ENCODE peak calls at places on chromosomes 1 and 21, in six cellular contexts. One of them, this sample, is unnamed.

GRCh38 chr21:34348890-34349519 is 14.8 kb upstream of the KCNE2 start:
- DNase-seq in A673: no peak
- DNase-seq in CD8-positive, alpha-beta T cell: no peak
- DNase-seq in pancreas: no peak
- DNase-seq in effector memory CD4-positive, alpha-beta T cell: no peak
- DNase-seq in CD8-positive, alpha-beta memory T cell: no peak
- DNase-seq in this sample: no peak

GRCh38 chr21:45379901-45380330 is 25.0 kb upstream of the COL18A1 start:
- DNase-seq in CD8-positive, alpha-beta T cell: no peak
- DNase-seq in CD8-positive, alpha-beta memory T cell: no peak
- DNase-seq in A673: no peak
- DNase-seq in effector memory CD4-positive, alpha-beta T cell: no peak
- DNase-seq in pancreas: peak; percentile 5
- DNase-seq in this sample: no peak

GRCh38 chr1:100352267-100353072 is at the start of gene CDC14A:
- DNase-seq in pancreas: peak; percentile 93
- DNase-seq in CD8-positive, alpha-beta memory T cell: peak; percentile 81
- DNase-seq in A673: peak; percentile 98
- DNase-seq in CD8-positive, alpha-beta T cell: peak; percentile 77
- DNase-seq in effector memory CD4-positive, alpha-beta T cell: peak; percentile 81
- DNase-seq in this sample: peak; percentile 84

GRCh38 chr1:198610362-198610761 is 28.5 kb upstream of the PTPRC start:
- DNase-seq in A673: no peak
- DNase-seq in CD8-positive, alpha-beta memory T cell: no peak
- DNase-seq in pancreas: no peak
- DNase-seq in effector memory CD4-positive, alpha-beta T cell: no peak
- DNase-seq in CD8-positive, alpha-beta T cell: no peak
- DNase-seq in this sample: no peak

GRCh38 chr1:247360991-247361721 is 29.5 kb upstream of the ZNF496 start:
- DNase-seq in A673: no peak
- DNase-seq in effector memory CD4-positive, alpha-beta T cell: no peak
- DNase-seq in CD8-positive, alpha-beta memory T cell: no peak
- DNase-seq in CD8-positive, alpha-beta T cell: no peak
- DNase-seq in pancreas: peak; percentile 33
- DNase-seq in this sample: no peak

GRCh38 chr1:94974224-94974623 is 47.3 kb upstream of the CNN3 start:
- DNase-seq in A673: no peak
- DNase-seq in effector memory CD4-positive, alpha-beta T cell: no peak
- DNase-seq in pancreas: no peak
- DNase-seq in CD8-positive, alpha-beta T cell: no peak
- DNase-seq in CD8-positive, alpha-beta memory T cell: no peak
- DNase-seq in this sample: no peak

GRCh38 chr1:88935522-88936222 is 44.3 kb upstream of the GTF2B start:
- DNase-seq in effector memory CD4-positive, alpha-beta T cell: no peak
- DNase-seq in pancreas: no peak
- DNase-seq in CD8-positive, alpha-beta memory T cell: peak; percentile 11
- DNase-seq in A673: peak; percentile 59
- DNase-seq in CD8-positive, alpha-beta T cell: no peak
- DNase-seq in this sample: no peak

GRCh38 chr1:24236170-24237045 is 49.3 kb upstream of the IFNLR1 start:
- DNase-seq in effector memory CD4-positive, alpha-beta T cell: no peak
- DNase-seq in A673: no peak
- DNase-seq in CD8-positive, alpha-beta T cell: no peak
- DNase-seq in pancreas: no peak
- DNase-seq in CD8-positive, alpha-beta memory T cell: no peak
- DNase-seq in this sample: no peak

GRCh38 chr1:86258106-86258505 is 101.5 kb upstream of the COL24A1 start:
- DNase-seq in CD8-positive, alpha-beta T cell: no peak
- DNase-seq in effector memory CD4-positive, alpha-beta T cell: no peak
- DNase-seq in A673: no peak
- DNase-seq in pancreas: no peak
- DNase-seq in CD8-positive, alpha-beta memory T cell: no peak
- DNase-seq in this sample: no peak

GRCh38 chr21:43206231-43207042 is 37.6 kb downstream of the CRYAA start:
- DNase-seq in A673: no peak
- DNase-seq in pancreas: no peak
- DNase-seq in CD8-positive, alpha-beta memory T cell: no peak
- DNase-seq in CD8-positive, alpha-beta T cell: no peak
- DNase-seq in effector memory CD4-positive, alpha-beta T cell: no peak
- DNase-seq in this sample: no peak

GRCh38 chr1:20291621-20292020 is 946 bp downstream of the VWA5B1 start:
- DNase-seq in effector memory CD4-positive, alpha-beta T cell: no peak
- DNase-seq in A673: no peak
- DNase-seq in pancreas: no peak
- DNase-seq in CD8-positive, alpha-beta T cell: no peak
- DNase-seq in CD8-positive, alpha-beta memory T cell: no peak
- DNase-seq in this sample: peak; percentile 1

GRCh38 chr21:44436958-44437357 is 18.4 kb upstream of the LRRC3 start:
- DNase-seq in A673: no peak
- DNase-seq in pancreas: peak; percentile 11
- DNase-seq in CD8-positive, alpha-beta memory T cell: no peak
- DNase-seq in CD8-positive, alpha-beta T cell: no peak
- DNase-seq in effector memory CD4-positive, alpha-beta T cell: no peak
- DNase-seq in this sample: no peak

GRCh38 chr1:190436615-190437014 is 41.0 kb downstream of the BRINP3 start:
- DNase-seq in pancreas: no peak
- DNase-seq in effector memory CD4-positive, alpha-beta T cell: no peak
- DNase-seq in CD8-positive, alpha-beta memory T cell: no peak
- DNase-seq in CD8-positive, alpha-beta T cell: no peak
- DNase-seq in A673: peak; percentile 63
- DNase-seq in this sample: no peak

GRCh38 chr1:233061265-233061664 is 110.9 kb downstream of the NTPCR start:
- DNase-seq in CD8-positive, alpha-beta T cell: no peak
- DNase-seq in pancreas: no peak
- DNase-seq in A673: no peak
- DNase-seq in effector memory CD4-positive, alpha-beta T cell: no peak
- DNase-seq in CD8-positive, alpha-beta memory T cell: no peak
- DNase-seq in this sample: no peak

GRCh38 chr1:108114026-108114599 is 86.0 kb downstream of the SLC25A24 start:
- DNase-seq in effector memory CD4-positive, alpha-beta T cell: no peak
- DNase-seq in CD8-positive, alpha-beta T cell: no peak
- DNase-seq in CD8-positive, alpha-beta memory T cell: no peak
- DNase-seq in A673: peak; percentile 74
- DNase-seq in pancreas: no peak
- DNase-seq in this sample: no peak

GRCh38 chr1:23227806-23228205 is 10.5 kb upstream of the HTR1D start:
- DNase-seq in CD8-positive, alpha-beta memory T cell: no peak
- DNase-seq in CD8-positive, alpha-beta T cell: no peak
- DNase-seq in effector memory CD4-positive, alpha-beta T cell: no peak
- DNase-seq in A673: no peak
- DNase-seq in pancreas: no peak
- DNase-seq in this sample: no peak

GRCh38 chr21:36879827-36880226 is 86.6 kb downstream of the HLCS start:
- DNase-seq in CD8-positive, alpha-beta T cell: no peak
- DNase-seq in CD8-positive, alpha-beta memory T cell: no peak
- DNase-seq in pancreas: no peak
- DNase-seq in A673: no peak
- DNase-seq in effector memory CD4-positive, alpha-beta T cell: no peak
- DNase-seq in this sample: no peak

GRCh38 chr21:36881223-36881622 is 85.2 kb downstream of the HLCS start:
- DNase-seq in pancreas: no peak
- DNase-seq in effector memory CD4-positive, alpha-beta T cell: no peak
- DNase-seq in CD8-positive, alpha-beta memory T cell: no peak
- DNase-seq in A673: no peak
- DNase-seq in CD8-positive, alpha-beta T cell: no peak
- DNase-seq in this sample: no peak

GRCh38 chr21:36887983-36888382 is 78.5 kb downstream of the HLCS start:
- DNase-seq in CD8-positive, alpha-beta T cell: no peak
- DNase-seq in pancreas: no peak
- DNase-seq in CD8-positive, alpha-beta memory T cell: no peak
- DNase-seq in A673: peak; percentile 79
- DNase-seq in effector memory CD4-positive, alpha-beta T cell: no peak
- DNase-seq in this sample: no peak

GRCh38 chr21:36882776-36883175 is 83.7 kb downstream of the HLCS start:
- DNase-seq in A673: no peak
- DNase-seq in CD8-positive, alpha-beta memory T cell: no peak
- DNase-seq in effector memory CD4-positive, alpha-beta T cell: no peak
- DNase-seq in pancreas: no peak
- DNase-seq in CD8-positive, alpha-beta T cell: no peak
- DNase-seq in this sample: no peak

DNA sequence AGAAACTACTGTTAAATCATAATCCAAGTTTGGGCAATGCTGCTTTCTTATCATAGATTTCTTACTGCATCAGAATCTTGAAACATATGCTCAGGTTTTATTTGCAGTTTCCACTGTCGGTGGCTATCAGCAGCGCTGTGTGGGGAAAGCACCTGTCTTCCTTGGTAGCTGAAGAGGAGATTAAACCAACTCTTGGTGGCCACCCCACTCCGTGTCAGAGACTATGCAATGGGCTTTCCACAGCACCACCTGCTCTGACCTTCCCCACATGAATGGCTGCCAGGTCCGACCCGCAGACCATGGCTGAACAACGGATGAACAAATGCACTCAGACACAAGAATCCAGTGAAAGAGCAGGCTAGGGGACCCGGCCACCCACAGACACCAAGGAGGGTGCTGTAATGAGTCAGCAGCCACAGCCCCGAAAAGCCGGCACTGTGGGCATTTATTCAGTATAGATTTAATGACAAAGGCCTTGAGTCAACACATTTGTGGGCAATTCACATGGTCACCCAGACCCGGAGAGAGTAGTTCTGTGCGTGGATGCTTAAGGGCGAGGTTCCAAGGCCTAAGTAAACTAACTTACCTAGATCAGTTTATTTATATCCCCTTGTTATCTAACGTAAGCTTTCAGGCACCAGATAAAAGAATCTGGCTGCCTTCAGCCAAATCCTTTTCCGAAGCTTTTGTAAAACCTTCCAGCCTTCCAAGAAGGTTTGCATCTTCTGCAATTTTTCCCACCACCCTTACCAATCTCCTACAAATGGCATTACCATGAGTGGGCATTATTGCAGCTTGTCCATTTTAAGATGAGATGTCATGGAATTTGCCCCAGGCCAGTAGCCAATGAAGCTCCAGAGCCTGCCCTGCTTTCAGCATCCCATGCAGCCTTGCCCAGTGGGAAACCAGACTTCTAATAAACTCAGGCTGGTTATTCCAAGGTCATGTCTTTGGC is 82.7 kb downstream of the HLCS start:
- DNase-seq in CD8-positive, alpha-beta memory T cell: no peak
- DNase-seq in A673: no peak
- DNase-seq in effector memory CD4-positive, alpha-beta T cell: no peak
- DNase-seq in CD8-positive, alpha-beta T cell: no peak
- DNase-seq in pancreas: no peak
- DNase-seq in this sample: no peak
- H3K4me1 ChIP-seq in CD8-positive, alpha-beta memory T cell: no peaks in the 10 kb centered on the region
- H3K4me1 ChIP-seq in A673: peaks cover 22% of the 10 kb centered on the region
- H3K4me1 ChIP-seq in effector memory CD4-positive, alpha-beta T cell: no peaks in the 10 kb centered on the region
- H3K4me1 ChIP-seq in CD8-positive, alpha-beta T cell: no peaks in the 10 kb centered on the region
- H3K4me1 ChIP-seq in pancreas: no peaks in the 10 kb centered on the region
- H3K4me1 ChIP-seq in this sample: no peaks in the 10 kb centered on the region

GRCh38 chr1:231236131-231236571 is 4.9 kb upstream of the GNPAT start:
- DNase-seq in pancreas: no peak
- DNase-seq in CD8-positive, alpha-beta T cell: no peak
- DNase-seq in effector memory CD4-positive, alpha-beta T cell: no peak
- DNase-seq in CD8-positive, alpha-beta memory T cell: no peak
- DNase-seq in A673: no peak
- DNase-seq in this sample: no peak
- H3K4me1 ChIP-seq in pancreas: peaks cover 12% of the 10 kb centered on the region
- H3K4me1 ChIP-seq in CD8-positive, alpha-beta T cell: peaks cover 16% of the 10 kb centered on the region
- H3K4me1 ChIP-seq in effector memory CD4-positive, alpha-beta T cell: peaks cover 4% of the 10 kb centered on the region
- H3K4me1 ChIP-seq in CD8-positive, alpha-beta memory T cell: peaks cover 44% of the 10 kb centered on the region
- H3K4me1 ChIP-seq in A673: no peaks in the 10 kb centered on the region
- H3K4me1 ChIP-seq in this sample: peaks cover 32% of the 10 kb centered on the region

GRCh38 chr21:26798856-26799751 is 46.1 kb downstream of the ADAMTS1 start:
- DNase-seq in effector memory CD4-positive, alpha-beta T cell: no peak
- DNase-seq in pancreas: no peak
- DNase-seq in CD8-positive, alpha-beta memory T cell: no peak
- DNase-seq in A673: no peak
- DNase-seq in CD8-positive, alpha-beta T cell: no peak
- DNase-seq in this sample: no peak
- H3K4me1 ChIP-seq in effector memory CD4-positive, alpha-beta T cell: no peaks in the 10 kb centered on the region
- H3K4me1 ChIP-seq in pancreas: no peaks in the 10 kb centered on the region
- H3K4me1 ChIP-seq in CD8-positive, alpha-beta memory T cell: no peaks in the 10 kb centered on the region
- H3K4me1 ChIP-seq in A673: peaks cover 34% of the 10 kb centered on the region
- H3K4me1 ChIP-seq in CD8-positive, alpha-beta T cell: no peaks in the 10 kb centered on the region
- H3K4me1 ChIP-seq in this sample: no peaks in the 10 kb centered on the region

GRCh38 chr1:180633092-180634045 is 1.5 kb downstream of the XPR1 start:
- DNase-seq in A673: peak; percentile 8
- DNase-seq in pancreas: no peak
- DNase-seq in CD8-positive, alpha-beta T cell: no peak
- DNase-seq in effector memory CD4-positive, alpha-beta T cell: no peak
- DNase-seq in CD8-positive, alpha-beta memory T cell: no peak
- DNase-seq in this sample: no peak

GRCh38 chr1:180631197-180631765 is 541 bp upstream of the XPR1 start:
- DNase-seq in effector memory CD4-positive, alpha-beta T cell: no peak
- DNase-seq in pancreas: no peak
- DNase-seq in CD8-positive, alpha-beta T cell: no peak
- DNase-seq in A673: peak; percentile 23
- DNase-seq in CD8-positive, alpha-beta memory T cell: no peak
- DNase-seq in this sample: no peak

GRCh38 chr1:180632326-180633088 is 685 bp downstream of the XPR1 start:
- DNase-seq in pancreas: peak; percentile 57
- DNase-seq in A673: peak; percentile 32
- DNase-seq in CD8-positive, alpha-beta memory T cell: no peak
- DNase-seq in effector memory CD4-positive, alpha-beta T cell: peak; percentile 25
- DNase-seq in CD8-positive, alpha-beta T cell: peak; percentile 50
- DNase-seq in this sample: no peak

GRCh38 chr1:180630408-180631196 is 1.2 kb upstream of the XPR1 start:
- DNase-seq in CD8-positive, alpha-beta T cell: no peak
- DNase-seq in CD8-positive, alpha-beta memory T cell: no peak
- DNase-seq in effector memory CD4-positive, alpha-beta T cell: no peak
- DNase-seq in pancreas: no peak
- DNase-seq in A673: no peak
- DNase-seq in this sample: no peak

DNA sequence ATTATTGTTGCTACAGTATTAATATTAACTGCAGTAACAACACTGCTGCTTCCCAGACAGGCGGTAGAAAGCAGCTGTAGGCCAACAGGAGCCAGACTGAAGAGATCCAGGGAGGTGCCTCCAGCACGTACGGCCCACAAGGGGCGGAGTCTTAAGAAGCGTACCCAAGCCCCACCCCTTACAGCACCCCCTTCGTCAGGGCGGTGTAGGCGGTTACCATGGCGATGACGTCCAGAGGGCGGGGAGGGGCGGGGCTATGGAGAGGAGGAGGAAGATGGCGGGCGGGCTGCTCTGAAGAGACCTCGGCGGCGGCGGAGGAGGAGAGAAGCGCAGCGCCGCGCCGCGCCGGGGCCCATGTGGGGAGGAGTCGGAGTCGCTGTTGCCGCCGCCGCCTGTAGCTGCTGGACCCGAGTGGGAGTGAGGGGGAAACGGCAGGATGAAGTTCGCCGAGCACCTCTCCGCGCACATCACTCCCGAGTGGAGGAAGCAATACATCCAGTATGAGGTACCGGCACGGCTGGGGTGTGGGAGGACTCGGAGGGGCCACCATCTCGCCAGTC is at the start of gene XPR1:
- DNase-seq in A673: peak; percentile 99
- DNase-seq in effector memory CD4-positive, alpha-beta T cell: peak; percentile 99
- DNase-seq in pancreas: peak; percentile 99
- DNase-seq in CD8-positive, alpha-beta memory T cell: peak; percentile 95
- DNase-seq in CD8-positive, alpha-beta T cell: peak; percentile 99
- DNase-seq in this sample: peak; percentile 99
- H3K4me1 ChIP-seq in A673: peaks cover 40% of the 10 kb centered on the region
- H3K4me1 ChIP-seq in effector memory CD4-positive, alpha-beta T cell: no peaks in the 10 kb centered on the region
- H3K4me1 ChIP-seq in pancreas: no peaks in the 10 kb centered on the region
- H3K4me1 ChIP-seq in CD8-positive, alpha-beta memory T cell: peaks cover 31% of the 10 kb centered on the region
- H3K4me1 ChIP-seq in CD8-positive, alpha-beta T cell: peaks cover 23% of the 10 kb centered on the region
- H3K4me1 ChIP-seq in this sample: peaks cover 16% of the 10 kb centered on the region